ENCODE peak calls at places on chromosomes 13 and 19, in five cellular contexts. One of them, this sample, is unnamed.

GRCh38 chr19:50158577-50158976 is 4.5 kb downstream of the IZUMO2 start:
- DNase-seq in psoas muscle: no peak
- DNase-seq in heart left ventricle: no peak
- DNase-seq in ovary: no peak
- DNase-seq in heart right ventricle: no peak
- DNase-seq in this sample: no peak

GRCh38 chr19:3415695-3416094 is 49.3 kb downstream of the NFIC start:
- DNase-seq in psoas muscle: no peak
- DNase-seq in ovary: no peak
- DNase-seq in heart right ventricle: no peak
- DNase-seq in heart left ventricle: no peak
- DNase-seq in this sample: no peak

GRCh38 chr13:66138172-66138811 is 1091.8 kb downstream of the PCDH9 start:
- DNase-seq in heart right ventricle: no peak
- DNase-seq in ovary: no peak
- DNase-seq in psoas muscle: no peak
- DNase-seq in heart left ventricle: no peak
- DNase-seq in this sample: no peak

GRCh38 chr19:9183000-9183399 is 4.2 kb downstream of the OR7D2 start:
- DNase-seq in heart right ventricle: no peak
- DNase-seq in ovary: no peak
- DNase-seq in heart left ventricle: no peak
- DNase-seq in psoas muscle: no peak
- DNase-seq in this sample: no peak

GRCh38 chr13:89212186-89212585 is 1541.0 kb downstream of the SLITRK5 start:
- DNase-seq in heart right ventricle: no peak
- DNase-seq in psoas muscle: no peak
- DNase-seq in ovary: no peak
- DNase-seq in heart left ventricle: no peak
- DNase-seq in this sample: no peak

GRCh38 chr13:26540319-26540718 is 17.2 kb upstream of the WASF3 start:
- DNase-seq in ovary: no peak
- DNase-seq in psoas muscle: peak; percentile 26
- DNase-seq in heart right ventricle: no peak
- DNase-seq in heart left ventricle: no peak
- DNase-seq in this sample: no peak

GRCh38 chr19:3375221-3376088 is 9.1 kb downstream of the NFIC start:
- DNase-seq in psoas muscle: peak; percentile 97
- DNase-seq in ovary: peak; percentile 90
- DNase-seq in heart right ventricle: peak; percentile 89
- DNase-seq in heart left ventricle: peak; percentile 85
- DNase-seq in this sample: peak; percentile 92

GRCh38 chr13:35789335-35790166 is 313.1 kb upstream of the MAB21L1 start:
- DNase-seq in ovary: no peak
- DNase-seq in heart right ventricle: no peak
- DNase-seq in heart left ventricle: no peak
- DNase-seq in psoas muscle: no peak
- DNase-seq in this sample: no peak

GRCh38 chr19:3479177-3479818 is 1.0 kb downstream of the SMIM24 start:
- DNase-seq in psoas muscle: no peak
- DNase-seq in ovary: no peak
- DNase-seq in heart right ventricle: no peak
- DNase-seq in heart left ventricle: no peak
- DNase-seq in this sample: no peak

GRCh38 chr13:83378901-83379300 is 503.4 kb downstream of the SLITRK1 start:
- DNase-seq in heart left ventricle: no peak
- DNase-seq in heart right ventricle: no peak
- DNase-seq in ovary: no peak
- DNase-seq in psoas muscle: no peak
- DNase-seq in this sample: no peak

GRCh38 chr13:32007494-32007893 is 24.1 kb upstream of the FRY start:
- DNase-seq in psoas muscle: no peak
- DNase-seq in heart right ventricle: no peak
- DNase-seq in heart left ventricle: no peak
- DNase-seq in ovary: no peak
- DNase-seq in this sample: no peak

GRCh38 chr13:23352161-23352560 is 81.3 kb downstream of the SACS start:
- DNase-seq in heart left ventricle: no peak
- DNase-seq in heart right ventricle: no peak
- DNase-seq in ovary: no peak
- DNase-seq in psoas muscle: no peak
- DNase-seq in this sample: no peak

GRCh38 chr19:38648789-38649304 is 1.4 kb downstream of the ACTN4 start:
- DNase-seq in ovary: no peak
- DNase-seq in heart right ventricle: no peak
- DNase-seq in heart left ventricle: no peak
- DNase-seq in psoas muscle: no peak
- DNase-seq in this sample: no peak

GRCh38 chr13:21124853-21125252 is 51.5 kb downstream of the SKA3 start:
- DNase-seq in psoas muscle: no peak
- DNase-seq in ovary: no peak
- DNase-seq in heart right ventricle: no peak
- DNase-seq in heart left ventricle: no peak
- DNase-seq in this sample: no peak

GRCh38 chr19:41862445-41862986 is 2.5 kb downstream of the RPS19 start:
- DNase-seq in heart right ventricle: no peak
- DNase-seq in ovary: no peak
- DNase-seq in heart left ventricle: no peak
- DNase-seq in psoas muscle: no peak
- DNase-seq in this sample: no peak

GRCh38 chr13:50441141-50441540 is 402.4 kb downstream of the DLEU7 start:
- DNase-seq in heart left ventricle: no peak
- DNase-seq in ovary: no peak
- DNase-seq in heart right ventricle: no peak
- DNase-seq in psoas muscle: no peak
- DNase-seq in this sample: no peak

GRCh38 chr19:6069268-6069771 is 41.0 kb downstream of the RFX2 start:
- DNase-seq in heart right ventricle: no peak
- DNase-seq in psoas muscle: no peak
- DNase-seq in heart left ventricle: peak; percentile 9
- DNase-seq in ovary: no peak
- DNase-seq in this sample: no peak

GRCh38 chr19:6068711-6069110 is 41.6 kb downstream of the RFX2 start:
- DNase-seq in heart right ventricle: no peak
- DNase-seq in psoas muscle: no peak
- DNase-seq in ovary: peak; percentile 63
- DNase-seq in heart left ventricle: peak; percentile 23
- DNase-seq in this sample: no peak

GRCh38 chr19:6070179-6071102 is 39.9 kb downstream of the RFX2 start:
- DNase-seq in heart left ventricle: peak; percentile 10
- DNase-seq in psoas muscle: no peak
- DNase-seq in heart right ventricle: no peak
- DNase-seq in ovary: no peak
- DNase-seq in this sample: no peak

GRCh38 chr19:6071840-6072239 is 38.5 kb downstream of the RFX2 start:
- DNase-seq in psoas muscle: no peak
- DNase-seq in heart left ventricle: no peak
- DNase-seq in ovary: no peak
- DNase-seq in heart right ventricle: no peak
- DNase-seq in this sample: peak; percentile 18

GRCh38 chr19:6071103-6071485 is 39.2 kb downstream of the RFX2 start:
- DNase-seq in heart right ventricle: no peak
- DNase-seq in ovary: no peak
- DNase-seq in heart left ventricle: peak; percentile 7
- DNase-seq in psoas muscle: no peak
- DNase-seq in this sample: peak; percentile 75
- H3K4me1 ChIP-seq in heart right ventricle: peaks cover 38% of the 10 kb centered on the region
- H3K4me1 ChIP-seq in ovary: peaks cover 11% of the 10 kb centered on the region
- H3K4me1 ChIP-seq in heart left ventricle: peaks cover 32% of the 10 kb centered on the region
- H3K4me1 ChIP-seq in psoas muscle: peaks cover 12% of the 10 kb centered on the region
- H3K4me1 ChIP-seq in this sample: peaks cover 11% of the 10 kb centered on the region

GRCh38 chr13:48591889-48592725 is 59.2 kb upstream of the RCBTB2 start:
- DNase-seq in psoas muscle: no peak
- DNase-seq in heart right ventricle: no peak
- DNase-seq in heart left ventricle: no peak
- DNase-seq in ovary: no peak
- DNase-seq in this sample: no peak

GRCh38 chr13:48595330-48596127 is 58.2 kb upstream of the CYSLTR2 start:
- DNase-seq in heart left ventricle: peak; percentile 66
- DNase-seq in ovary: peak; percentile 75
- DNase-seq in psoas muscle: peak; percentile 21
- DNase-seq in heart right ventricle: peak; percentile 79
- DNase-seq in this sample: no peak

GRCh38 chr13:48593551-48593950 is 60.2 kb upstream of the CYSLTR2 start:
- DNase-seq in heart right ventricle: no peak
- DNase-seq in psoas muscle: no peak
- DNase-seq in heart left ventricle: no peak
- DNase-seq in ovary: no peak
- DNase-seq in this sample: no peak

GRCh38 chr13:48596128-48596429 is 57.6 kb upstream of the CYSLTR2 start:
- DNase-seq in ovary: no peak
- DNase-seq in heart right ventricle: no peak
- DNase-seq in psoas muscle: no peak
- DNase-seq in heart left ventricle: no peak
- DNase-seq in this sample: no peak

GRCh38 chr13:48594080-48594815 is 59.5 kb upstream of the CYSLTR2 start:
- DNase-seq in psoas muscle: no peak
- DNase-seq in heart left ventricle: no peak
- DNase-seq in ovary: no peak
- DNase-seq in heart right ventricle: no peak
- DNase-seq in this sample: no peak
- H3K4me3 ChIP-seq in psoas muscle: no peak overlapping the region
- H3K4me3 ChIP-seq in heart left ventricle: no peak overlapping the region
- H3K4me3 ChIP-seq in ovary: no peak overlapping the region
- H3K4me3 ChIP-seq in heart right ventricle: no peak overlapping the region
- H3K4me3 ChIP-seq in this sample: no peak overlapping the region

GRCh38 chr19:13011653-13012389 is 16.5 kb downstream of the NFIX start:
- DNase-seq in heart right ventricle: no peak
- DNase-seq in heart left ventricle: no peak
- DNase-seq in psoas muscle: no peak
- DNase-seq in ovary: peak; percentile 59
- DNase-seq in this sample: no peak

GRCh38 chr19:13012390-13012689 is 17.1 kb downstream of the NFIX start:
- DNase-seq in heart right ventricle: no peak
- DNase-seq in ovary: peak; percentile 54
- DNase-seq in heart left ventricle: no peak
- DNase-seq in psoas muscle: no peak
- DNase-seq in this sample: no peak

GRCh38 chr19:13014101-13014920 is 19.0 kb downstream of the NFIX start:
- DNase-seq in ovary: peak; percentile 70
- DNase-seq in psoas muscle: no peak
- DNase-seq in heart left ventricle: no peak
- DNase-seq in heart right ventricle: no peak
- DNase-seq in this sample: no peak

GRCh38 chr19:13013649-13014048 is 18.4 kb downstream of the NFIX start:
- DNase-seq in heart left ventricle: no peak
- DNase-seq in heart right ventricle: no peak
- DNase-seq in psoas muscle: no peak
- DNase-seq in ovary: peak; percentile 57
- DNase-seq in this sample: no peak

DNA sequence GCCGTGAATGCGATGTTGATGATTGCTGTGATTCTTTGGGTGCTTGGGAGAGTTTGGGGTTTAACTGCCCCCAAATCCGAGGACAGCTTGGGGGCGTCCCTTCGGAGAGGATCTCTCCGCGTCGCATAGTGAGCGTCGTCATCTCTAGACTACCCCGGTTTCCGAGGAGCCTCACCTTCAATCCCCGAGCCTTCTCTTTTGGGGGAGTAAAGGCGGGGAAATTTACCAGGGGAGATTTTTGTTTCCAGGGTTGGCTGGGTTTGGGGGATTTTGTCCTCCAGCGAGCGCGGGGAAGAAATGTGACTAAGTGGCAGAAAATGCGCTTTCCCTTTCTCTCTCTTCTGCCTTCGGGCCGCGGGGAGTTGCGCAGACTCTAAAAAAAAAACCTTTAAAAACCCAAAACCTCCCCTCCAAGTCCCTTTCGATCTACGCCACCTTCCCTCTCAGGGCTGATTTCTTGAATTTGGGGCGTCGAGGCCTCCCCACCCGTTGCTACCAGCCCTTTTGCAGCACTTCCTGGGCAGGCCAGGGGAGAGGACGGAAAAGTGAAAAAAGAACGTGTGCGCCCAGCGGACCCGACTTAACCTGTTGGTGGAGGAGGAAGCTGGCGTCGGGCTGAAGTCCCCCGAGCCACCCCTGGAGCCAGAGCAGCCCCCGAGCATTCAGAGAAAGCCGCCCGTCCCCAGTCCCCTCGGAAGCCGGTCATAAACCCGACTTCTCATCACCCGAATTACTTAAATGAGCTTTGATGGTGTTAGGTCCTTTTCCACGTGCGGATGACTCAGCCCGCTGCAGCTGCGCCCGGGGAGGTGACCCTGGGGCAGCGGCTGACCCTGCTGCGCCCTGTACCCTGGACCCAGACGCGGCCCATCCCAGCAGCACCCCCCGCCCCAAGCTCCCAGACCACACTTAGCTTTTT is 17.7 kb downstream of the NFIX start:
- DNase-seq in heart left ventricle: no peak
- DNase-seq in heart right ventricle: no peak
- DNase-seq in ovary: peak; percentile 80
- DNase-seq in psoas muscle: peak; percentile 84
- DNase-seq in this sample: peak; percentile 74
- H3K27ac ChIP-seq in heart left ventricle: peak overlapping the region; percentile 97
- H3K27ac ChIP-seq in heart right ventricle: peak overlapping the region; percentile 80
- H3K27ac ChIP-seq in ovary: peak overlapping the region; percentile 95
- H3K27ac ChIP-seq in psoas muscle: peak overlapping the region; percentile 99
- H3K27ac ChIP-seq in this sample: peak overlapping the region; percentile 82

GRCh38 chr19:45442927-45443461 is 19.3 kb upstream of the ERCC1 start:
- DNase-seq in heart right ventricle: peak; percentile 50
- DNase-seq in heart left ventricle: peak; percentile 52
- DNase-seq in psoas muscle: peak; percentile 51
- DNase-seq in ovary: no peak
- DNase-seq in this sample: peak; percentile 80
- H3K4me1 ChIP-seq in heart right ventricle: peaks cover 47% of the 10 kb centered on the region
- H3K4me1 ChIP-seq in heart left ventricle: peaks cover 30% of the 10 kb centered on the region
- H3K4me1 ChIP-seq in psoas muscle: peaks cover 17% of the 10 kb centered on the region
- H3K4me1 ChIP-seq in ovary: peaks cover 9% of the 10 kb centered on the region
- H3K4me1 ChIP-seq in this sample: no peaks in the 10 kb centered on the region

DNA sequence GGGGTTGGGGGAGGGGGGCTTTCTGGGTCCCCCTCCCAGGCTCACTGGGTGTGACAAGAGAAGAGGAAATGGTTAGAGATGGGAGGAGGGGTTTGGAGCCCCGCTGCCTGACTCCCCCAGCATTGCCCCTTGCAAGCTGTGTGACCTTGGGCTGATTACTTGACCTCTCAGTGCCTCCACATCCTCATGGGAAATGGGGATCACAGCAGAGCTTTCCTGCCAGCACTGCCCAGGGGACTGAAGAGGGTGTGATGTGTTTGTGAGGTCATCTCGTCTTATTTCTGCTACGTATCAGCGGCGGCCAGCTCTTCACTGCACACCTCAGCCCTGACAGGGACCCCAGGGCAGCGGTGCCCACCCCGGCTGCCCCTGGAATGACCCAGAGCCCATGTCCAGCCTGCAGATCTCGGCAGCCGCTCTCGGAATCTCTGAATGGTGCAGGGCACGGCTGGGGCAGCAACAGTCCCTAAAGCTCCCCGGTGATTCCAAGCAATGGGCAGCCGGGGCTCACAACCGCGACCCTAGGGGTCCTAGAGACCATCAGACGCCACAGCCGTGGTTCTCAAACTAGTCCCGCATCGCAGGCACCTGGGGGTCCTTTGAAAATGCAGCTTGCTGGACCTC is 8.4 kb downstream of the PNMA8B start:
- DNase-seq in psoas muscle: no peak
- DNase-seq in heart left ventricle: no peak
- DNase-seq in ovary: peak; percentile 36
- DNase-seq in heart right ventricle: no peak
- DNase-seq in this sample: peak; percentile 75
- H3K4me3 ChIP-seq in psoas muscle: peak overlapping the region; percentile 53
- H3K4me3 ChIP-seq in heart left ventricle: no peak overlapping the region
- H3K4me3 ChIP-seq in ovary: peak overlapping the region; percentile 27
- H3K4me3 ChIP-seq in heart right ventricle: peak overlapping the region; percentile 46
- H3K4me3 ChIP-seq in this sample: peak overlapping the region; percentile 2

This sample was measured in aorta.